ENCODE peak calls at places on chromosomes 4 and X, in six cellular contexts. S, L, U, V, Y and X are unnamed samples.

GRCh38 chrX:134935286-134935685 is 55.5 kb upstream of the SMIM10 start:
- DNase-seq in U (no peak), Y (no peak), V (no peak), S (no peak), L (no peak), X (no peak)

GRCh38 chr4:81919238-81919637 is 447.5 kb upstream of the RASGEF1B start:
- DNase-seq in Y (peak; percentile 35), U (no peak), S (peak; percentile 29), V (peak; percentile 22), L (peak; percentile 27), X (no peak)

GRCh38 chr4:153488719-153489384 is 22.7 kb downstream of the TMEM131L start:
- DNase-seq in S (no peak), Y (no peak), U (no peak), V (no peak), L (peak; percentile 72), X (no peak)

GRCh38 chr4:104064650-104065577 is 345.1 kb upstream of the TACR3 start:
- DNase-seq in S (peak; percentile 14), U (peak; percentile 33), L (peak; percentile 20), V (peak; percentile 54), Y (peak; percentile 71), X (peak; percentile 29)

GRCh38 chrX:48511561-48511960 is 2.8 kb downstream of the PORCN start:
- DNase-seq in Y (no peak), U (no peak), S (no peak), V (peak; percentile 69), L (no peak), X (peak; percentile 44)

GRCh38 chr4:106329027-106329618 is 12.8 kb downstream of the AIMP1 start:
- DNase-seq in L (peak; percentile 40), S (peak; percentile 36), V (peak; percentile 51), U (no peak), Y (peak; percentile 29), X (peak; percentile 58)

GRCh38 chrX:1412551-1413161 is 20.7 kb upstream of the SLC25A6 start:
- DNase-seq in S (no peak), Y (no peak), V (no peak), L (no peak), U (no peak), X (no peak)

GRCh38 chr4:6270691-6271121 is 1.1 kb downstream of the WFS1 start:
- DNase-seq in S (no peak), V (peak; percentile 22), Y (no peak), L (no peak), U (no peak), X (peak; percentile 32)

GRCh38 chr4:6747690-6748068 is 31.7 kb downstream of the BLOC1S4 start:
- DNase-seq in V (peak; percentile 47), U (no peak), L (no peak), S (no peak), Y (no peak), X (no peak)

GRCh38 chr4:183607894-183608293 is 51.1 kb downstream of the RWDD4 start:
- DNase-seq in S (no peak), U (no peak), V (peak; percentile 28), L (no peak), Y (no peak), X (no peak)

GRCh38 chr4:31045724-31046318 is 325.7 kb downstream of the PCDH7 start:
- DNase-seq in Y (peak; percentile 35), V (peak; percentile 65), S (no peak), L (peak; percentile 14), U (no peak), X (peak; percentile 18)

GRCh38 chrX:136714626-136715599 is 65.8 kb downstream of the ARHGEF6 start:
- DNase-seq in V (no peak), U (no peak), Y (peak; percentile 49), S (no peak), L (no peak), X (no peak)

GRCh38 chrX:136708348-136708747 is 60.4 kb downstream of the CD40LG start:
- DNase-seq in Y (peak; percentile 47), U (no peak), S (peak; percentile 14), V (peak; percentile 38), L (no peak), X (no peak)

GRCh38 chrX:136712631-136713030 is 64.7 kb downstream of the CD40LG start:
- DNase-seq in Y (no peak), U (no peak), S (no peak), L (no peak), V (no peak), X (no peak)

GRCh38 chrX:136711147-136711546 is 63.2 kb downstream of the CD40LG start:
- DNase-seq in Y (peak; percentile 59), V (peak; percentile 69), L (peak; percentile 42), S (no peak), U (no peak), X (peak; percentile 60)

GRCh38 chrX:136710324-136710951 is 62.5 kb downstream of the CD40LG start:
- DNase-seq in V (peak; percentile 44), S (no peak), Y (peak; percentile 77), L (peak; percentile 63), U (no peak), X (peak; percentile 38)
- H3K36me3 ChIP-seq in V (no peaks in the 10 kb centered on the region), S (no peaks in the 10 kb centered on the region), Y (no peaks in the 10 kb centered on the region), L (no peaks in the 10 kb centered on the region), U (no peaks in the 10 kb centered on the region), X (peaks cover 11% of the 10 kb centered on the region)

DNA sequence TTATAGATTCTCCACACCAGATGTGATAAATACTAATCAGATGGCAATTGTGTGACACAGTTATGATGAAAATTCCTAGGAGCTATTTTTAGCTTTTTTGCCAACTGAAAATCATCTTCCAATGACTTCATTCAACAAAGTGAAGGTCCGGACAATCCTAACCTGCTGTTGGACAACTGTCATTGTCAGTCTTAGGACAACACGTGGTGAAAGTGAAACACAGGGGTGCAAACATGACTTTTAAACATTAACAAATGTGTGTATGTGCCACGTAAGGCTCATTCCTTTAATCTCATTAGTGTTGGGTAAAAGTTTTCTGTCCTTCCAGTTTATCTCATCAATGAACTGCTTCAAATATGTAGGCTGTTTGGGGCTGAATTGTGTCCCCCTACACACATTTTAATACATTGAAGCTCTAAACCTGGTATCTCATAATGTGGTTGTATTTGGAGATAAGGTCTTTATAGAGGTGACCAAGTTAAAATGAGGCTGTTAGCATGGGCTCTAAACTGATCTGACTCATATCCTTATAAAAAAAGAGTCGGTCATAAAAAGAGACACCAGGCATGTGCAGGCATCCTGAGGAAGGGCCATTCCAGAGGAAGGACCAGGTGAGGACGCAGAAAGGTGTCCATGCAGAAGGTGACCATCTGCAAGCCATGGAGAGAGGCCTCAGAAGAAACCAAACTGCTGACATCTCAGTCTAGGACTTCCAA is 41.2 kb upstream of the SMAD1 start:
- DNase-seq in L (no peak), Y (no peak), V (peak; percentile 63), U (no peak), S (no peak), X (no peak)
- H3K9ac ChIP-seq in L (no peak overlapping the region), Y (no peak overlapping the region), V (no peak overlapping the region), U (no peak overlapping the region), S (no peak overlapping the region), X (no peak overlapping the region)

GRCh38 chr4:148007789-148008188 is 275.9 kb downstream of the ARHGAP10 start:
- DNase-seq in L (no peak), U (no peak), V (no peak), S (no peak), Y (no peak), X (no peak)
- H3K4me3 ChIP-seq in L (no peak overlapping the region), U (no peak overlapping the region), V (peak overlapping the region; percentile 55), S (no peak overlapping the region), Y (no peak overlapping the region), X (peak overlapping the region; percentile 15)

GRCh38 chr4:3223346-3223745 is 25.6 kb upstream of the MSANTD1 start:
- DNase-seq in S (no peak), V (no peak), Y (no peak), L (no peak), U (no peak), X (no peak)

GRCh38 chr4:3218824-3219760 is 29.9 kb upstream of the MSANTD1 start:
- DNase-seq in V (no peak), U (no peak), Y (no peak), L (no peak), S (no peak), X (no peak)

GRCh38 chr4:3219761-3220481 is 29.0 kb upstream of the MSANTD1 start:
- DNase-seq in Y (no peak), V (no peak), S (no peak), U (no peak), L (no peak), X (no peak)

GRCh38 chr4:3221996-3222395 is 27.0 kb upstream of the MSANTD1 start:
- DNase-seq in S (no peak), Y (no peak), L (no peak), V (no peak), U (no peak), X (no peak)

GRCh38 chr4:3220586-3221494 is 28.1 kb upstream of the MSANTD1 start:
- DNase-seq in V (no peak), U (no peak), S (no peak), Y (no peak), L (no peak), X (no peak)
- H3K36me3 ChIP-seq in V (no peaks in the 10 kb centered on the region), U (peaks cover 93% of the 10 kb centered on the region), S (peaks cover 47% of the 10 kb centered on the region), Y (no peaks in the 10 kb centered on the region), L (peaks cover 4% of the 10 kb centered on the region), X (peaks cover 86% of the 10 kb centered on the region)

GRCh38 chrX:86002076-86002896 is 45.1 kb downstream of the CHM start:
- DNase-seq in S (peak; percentile 8), L (peak; percentile 62), V (peak; percentile 74), Y (peak; percentile 73), U (peak; percentile 71), X (no peak)
- H3K9ac ChIP-seq in S (no peak overlapping the region), L (no peak overlapping the region), V (no peak overlapping the region), Y (no peak overlapping the region), U (no peak overlapping the region), X (no peak overlapping the region)

GRCh38 chr4:88592600-88593448 is 544 bp downstream of the HERC3 start:
- DNase-seq in L (peak; percentile 98), U (no peak), V (peak; percentile 83), Y (peak; percentile 87), S (peak; percentile 92), X (peak; percentile 91)
- H3K4me3 ChIP-seq in L (peak overlapping the region; percentile 90), U (peak overlapping the region; percentile 62), V (peak overlapping the region; percentile 71), Y (peak overlapping the region; percentile 89), S (peak overlapping the region; percentile 94), X (peak overlapping the region; percentile 87)

DNA sequence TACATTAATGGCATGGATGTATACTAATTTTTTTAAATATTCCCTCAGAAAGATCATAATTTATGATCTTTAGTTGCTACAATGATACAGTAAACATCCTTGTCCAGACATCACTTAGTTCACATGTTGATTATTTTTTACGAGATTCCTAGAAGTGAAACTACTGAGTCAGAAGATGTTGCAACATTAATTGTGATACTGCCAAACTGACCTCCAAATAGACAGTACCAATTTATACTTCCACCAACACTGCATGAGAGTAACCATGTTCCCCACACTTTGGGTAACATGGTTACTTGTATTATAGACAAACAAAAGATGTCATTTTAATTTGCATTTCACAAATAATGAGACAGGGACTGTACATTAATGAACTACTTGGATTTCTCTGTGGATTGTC is 19.6 kb downstream of the RCHY1 start:
- DNase-seq in Y (no peak), U (no peak), S (no peak), L (peak; percentile 84), V (peak; percentile 43), X (peak; percentile 73)
- H3K36me3 ChIP-seq in Y (no peaks in the 10 kb centered on the region), U (peaks cover 43% of the 10 kb centered on the region), S (peaks cover 73% of the 10 kb centered on the region), L (peaks cover 25% of the 10 kb centered on the region), V (peaks cover 29% of the 10 kb centered on the region), X (peaks cover 50% of the 10 kb centered on the region)